ENCODE peak calls at places on chromosome 4, in ten cellular contexts. P is ACHN; B is NCI-H2029 treated with DMSO at 0.1 percent for 48 hours; T is stimulated activated CD8-positive, alpha-beta memory T cell treated with anti-CD3 and anti-CD28 coated beads, Interleukin-4, amount 100 ng/mL, for 48 hours; A is activated CD4-positive, alpha-beta T cell treated with anti-CD3 and anti-CD28 coated beads for 48 hours; J is H9; I is ovary; X is osteocyte; U is endothelial cell; R is H54. L is an unnamed sample.

GRCh38 chr4:148053298-148054003 is 321.6 kb downstream of the ARHGAP10 start:
- DNase-seq in P (no peak), B (no peak), T (no peak), I (no peak), J (no peak), X (no peak), U (no peak), R (no peak), A (no peak), L (no peak)

GRCh38 chr4:90689739-90690138 is 562.5 kb downstream of the CCSER1 start:
- DNase-seq in X (no peak), R (no peak), I (no peak), B (no peak), T (no peak), P (no peak), U (no peak), A (no peak), J (no peak), L (no peak)

GRCh38 chr4:185573651-185574199 is 38.4 kb upstream of the PDLIM3 start:
- DNase-seq in R (peak; percentile 60), J (peak; percentile 88), A (no peak), I (no peak), X (no peak), B (peak; percentile 74), U (peak; percentile 33), T (no peak), P (no peak), L (no peak)

GRCh38 chr4:101027721-101028120 is 319.6 kb downstream of the PPP3CA start:
- DNase-seq in I (no peak), B (no peak), A (no peak), P (no peak), U (no peak), R (no peak), J (no peak), X (no peak), T (no peak), L (no peak)

GRCh38 chr4:29082684-29083083 is 1637.5 kb upstream of the PCDH7 start:
- DNase-seq in R (no peak), B (no peak), A (no peak), P (no peak), J (no peak), X (no peak), I (no peak), T (no peak), U (no peak), L (no peak)

GRCh38 chr4:128553665-128554515 is 255.6 kb upstream of the JADE1 start:
- DNase-seq in A (no peak), I (no peak), U (no peak), T (no peak), P (peak; percentile 18), J (no peak), X (no peak), B (peak; percentile 27), R (no peak), L (no peak)

GRCh38 chr4:166128452-166128851 is 255.4 kb downstream of the TLL1 start:
- DNase-seq in P (no peak), R (no peak), A (no peak), J (no peak), X (no peak), I (no peak), B (no peak), T (no peak), U (no peak), L (no peak)

GRCh38 chr4:139550724-139551429 is 5.1 kb downstream of the SETD7 start:
- DNase-seq in B (no peak), A (no peak), J (peak; percentile 45), R (no peak), T (no peak), U (no peak), I (peak; percentile 52), X (no peak), P (no peak), L (no peak)

GRCh38 chr4:138734746-138735145 is 280.8 kb upstream of the NOCT start:
- DNase-seq in U (no peak), A (no peak), I (no peak), P (no peak), R (no peak), B (no peak), X (no peak), J (no peak), T (no peak), L (no peak)

GRCh38 chr4:120977435-120977997 is 55.0 kb upstream of the PRDM5 start:
- DNase-seq in X (no peak), T (no peak), U (peak; percentile 9), B (no peak), A (peak; percentile 6), P (peak; percentile 48), J (peak; percentile 44), I (no peak), R (no peak), L (no peak)

GRCh38 chr4:40933272-40934053 is 183.7 kb downstream of the NSUN7 start:
- DNase-seq in X (no peak), P (no peak), T (no peak), J (no peak), R (no peak), B (no peak), I (peak; percentile 59), U (no peak), A (no peak), L (no peak)

GRCh38 chr4:88360256-88360655 is 18.4 kb upstream of the HERC6 start:
- DNase-seq in J (no peak), B (no peak), T (no peak), A (no peak), U (no peak), R (no peak), X (peak; percentile 76), P (no peak), I (no peak), L (no peak)

GRCh38 chr4:110625593-110626292 is 2.9 kb upstream of the PITX2 start:
- DNase-seq in B (no peak), P (no peak), I (no peak), U (no peak), J (no peak), X (no peak), A (no peak), T (no peak), R (no peak), L (no peak)

GRCh38 chr4:137601924-137602323 is 69.6 kb upstream of the PCDH18 start:
- DNase-seq in T (no peak), I (no peak), U (no peak), X (no peak), P (no peak), J (no peak), R (no peak), B (no peak), A (no peak), L (no peak)

GRCh38 chr4:99710681-99711345 is 53.2 kb upstream of the C4orf54 start:
- DNase-seq in U (no peak), A (peak; percentile 7), R (no peak), P (no peak), X (no peak), T (no peak), J (no peak), I (no peak), B (no peak), L (no peak)

GRCh38 chr4:16721618-16722291 is 176.7 kb downstream of the LDB2 start:
- DNase-seq in A (no peak), P (no peak), T (no peak), U (no peak), B (no peak), X (no peak), I (peak; percentile 32), J (no peak), R (no peak), L (no peak)

GRCh38 chr4:48958582-48958981 is 27.5 kb upstream of the CWH43 start:
- DNase-seq in B (no peak), J (no peak), T (no peak), R (no peak), I (no peak), P (no peak), U (no peak), A (no peak), X (no peak), L (no peak)

GRCh38 chr4:161498155-161498554 is 665.6 kb downstream of the FSTL5 start:
- DNase-seq in T (no peak), P (no peak), U (no peak), A (no peak), X (no peak), R (no peak), J (no peak), B (no peak), I (no peak), L (no peak)

GRCh38 chr4:173917255-173917960 is 366.1 kb downstream of the FBXO8 start:
- DNase-seq in X (no peak), J (no peak), A (no peak), I (no peak), B (no peak), P (no peak), R (peak; percentile 4), U (no peak), T (no peak), L (no peak)

GRCh38 chr4:169103966-169104412 is 93.9 kb upstream of the CBR4 start:
- DNase-seq in J (peak; percentile 77), U (no peak), I (no peak), B (peak; percentile 73), A (no peak), P (no peak), X (no peak), T (no peak), R (peak; percentile 33), L (no peak)

GRCh38 chr4:104393649-104394048 is 101.0 kb downstream of the CXXC4 start:
- DNase-seq in B (no peak), J (no peak), R (no peak), I (no peak), X (no peak), A (no peak), U (no peak), P (no peak), T (no peak), L (no peak)

GRCh38 chr4:3685081-3685645 is 81.0 kb upstream of the ADRA2C start:
- DNase-seq in U (no peak), A (no peak), B (no peak), I (no peak), J (peak; percentile 19), T (no peak), X (no peak), P (no peak), R (no peak), L (no peak)

GRCh38 chr4:147160908-147161513 is 215.3 kb upstream of the TTC29 start:
- DNase-seq in A (peak; percentile 9), X (no peak), T (no peak), I (no peak), P (peak; percentile 46), B (no peak), U (peak; percentile 25), R (peak; percentile 17), J (peak; percentile 40), L (no peak)

GRCh38 chr4:150962245-150962644 is 52.8 kb downstream of the LRBA start:
- DNase-seq in P (no peak), U (no peak), B (no peak), A (peak; percentile 51), T (no peak), I (no peak), X (no peak), R (no peak), J (no peak), L (no peak)

GRCh38 chr4:55312491-55313101 is 33.4 kb upstream of the SRD5A3 start:
- DNase-seq in R (no peak), T (peak; percentile 32), I (no peak), U (peak; percentile 39), J (peak; percentile 54), P (peak; percentile 27), A (peak; percentile 47), B (no peak), X (no peak), L (no peak)

GRCh38 chr4:36823199-36823967 is 421.2 kb upstream of the NWD2 start:
- DNase-seq in B (no peak), A (no peak), P (no peak), I (peak; percentile 11), X (no peak), J (no peak), U (no peak), R (no peak), T (no peak), L (no peak)

GRCh38 chr4:60173103-60173502 is 1027.0 kb upstream of the ADGRL3 start:
- DNase-seq in P (no peak), J (no peak), X (no peak), R (no peak), T (no peak), A (no peak), U (no peak), I (no peak), B (no peak), L (no peak)

GRCh38 chr4:155161357-155161756 is 47.1 kb upstream of the NPY2R start:
- DNase-seq in R (no peak), A (no peak), P (no peak), B (no peak), J (no peak), X (no peak), U (no peak), T (no peak), I (no peak), L (no peak)